ENCODE peak calls at places on chromosomes 2 and 18, in eight cellular contexts. N is IMR-90, L is Peyer's patch, X is thyroid gland, F is uterus, Q is stomach, R is ovary, Z is gastrocnemius medialis. P is an unnamed sample. For H3K4me1 and H3K36me3, the result is how much of the 10 kb centered on the place peaks cover.

GRCh38 chr2:157789161-157789720 is 86.9 kb downstream of the ACVR1 start:
- DNase-seq in F (no peak), Q (no peak), Z (peak), L (no peak), X (no peak), R (no peak), N (peak), P (peak)

GRCh38 chr2:83531211-83531610 is 927.9 kb downstream of the SUCLG1 start:
- DNase-seq in Z (no peak), F (no peak), N (no peak), Q (no peak), L (no peak), X (no peak), R (no peak), P (no peak)

GRCh38 chr2:23639406-23639982 is 254.5 kb downstream of the KLHL29 start:
- DNase-seq in Z (no peak), Q (no peak), F (no peak), L (no peak), R (no peak), X (no peak), N (no peak), P (no peak)

GRCh38 chr2:47295981-47296350 is 107.0 kb upstream of the MSH2 start:
- DNase-seq in R (no peak), Z (no peak), L (no peak), X (no peak), F (no peak), Q (no peak), N (no peak), P (no peak)

GRCh38 chr18:26301681-26302080 is 75.4 kb downstream of the TAF4B start:
- DNase-seq in Q (no peak), F (no peak), L (no peak), N (no peak), X (peak), R (no peak), Z (no peak), P (no peak)

GRCh38 chr2:122105171-122105884 is 349.9 kb downstream of the TSN start:
- DNase-seq in L (no peak), X (no peak), F (no peak), R (no peak), Q (no peak), Z (no peak), N (no peak), P (no peak)

GRCh38 chr2:108813732-108814131 is 27.2 kb downstream of the CCDC138 start:
- DNase-seq in Q (no peak), F (no peak), L (no peak), N (no peak), X (no peak), R (no peak), Z (no peak), P (no peak)

GRCh38 chr2:232076736-232077135 is 115.2 kb downstream of the DIS3L2 start:
- DNase-seq in Q (no peak), F (no peak), N (peak), R (no peak), X (no peak), L (no peak), Z (no peak), P (no peak)

GRCh38 chr2:234033174-234033573 is 17.3 kb upstream of the SPP2 start:
- DNase-seq in R (no peak), X (no peak), F (no peak), N (peak), Q (no peak), Z (no peak), L (no peak), P (no peak)

GRCh38 chr2:219434718-219435525 is at the start of gene SPEG:
- DNase-seq in X (no peak), N (no peak), R (no peak), F (peak), L (no peak), Z (peak), Q (no peak), P (no peak)

GRCh38 chr2:80054339-80054675 is 250.2 kb downstream of the LRRTM1 start:
- DNase-seq in F (no peak), R (no peak), Q (no peak), Z (no peak), X (peak), N (peak), L (no peak), P (no peak)

GRCh38 chr2:153311432-153311831 is 167.1 kb downstream of the RPRM start:
- DNase-seq in Z (no peak), F (peak), Q (no peak), R (peak), X (no peak), N (no peak), L (no peak), P (no peak)

GRCh38 chr18:38884050-38884449 is 1318.5 kb upstream of the CELF4 start:
- DNase-seq in F (no peak), Q (no peak), X (no peak), R (no peak), Z (no peak), N (no peak), L (no peak), P (no peak)

GRCh38 chr2:106165064-106165463 is 29.0 kb downstream of the UXS1 start:
- DNase-seq in R (no peak), F (no peak), Z (no peak), X (no peak), N (no peak), L (no peak), Q (no peak), P (no peak)

GRCh38 chr2:61011649-61012048 is 5.9 kb upstream of the PEX13 start:
- DNase-seq in Q (no peak), X (no peak), L (no peak), Z (peak), R (no peak), N (peak), F (no peak), P (no peak)

GRCh38 chr2:160407393-160408204 is 86.0 kb downstream of the RBMS1 start:
- DNase-seq in L (peak), N (peak), R (peak), F (peak), Z (no peak), Q (peak), X (peak), P (peak)

GRCh38 chr18:9619545-9619944 is 5.2 kb upstream of the PPP4R1 start:
- DNase-seq in Z (no peak), N (peak), R (no peak), Q (no peak), X (no peak), L (no peak), F (no peak), P (no peak)

GRCh38 chr18:3148930-3149535 is 70.7 kb downstream of the MYOM1 start:
- DNase-seq in Z (no peak), Q (no peak), R (no peak), X (no peak), L (no peak), F (no peak), N (peak), P (no peak)

GRCh38 chr18:68887410-68887809 is 89.5 kb downstream of the CCDC102B start:
- DNase-seq in Z (no peak), Q (no peak), F (no peak), R (no peak), L (no peak), N (no peak), X (no peak), P (no peak)

GRCh38 chr18:36308711-36309435 is 11.4 kb downstream of the FHOD3 start:
- DNase-seq in R (no peak), Z (no peak), L (no peak), X (no peak), N (no peak), Q (no peak), F (no peak), P (no peak)

GRCh38 chr2:156679820-156680219 is 243.6 kb downstream of the GPD2 start:
- DNase-seq in X (no peak), Z (no peak), L (no peak), N (no peak), F (no peak), R (no peak), Q (no peak), P (no peak)

GRCh38 chr2:11483806-11484147 is 17.8 kb upstream of the E2F6 start:
- DNase-seq in N (no peak), L (no peak), R (no peak), F (no peak), Q (no peak), Z (no peak), X (no peak), P (no peak)

GRCh38 chr2:74847075-74847858 is 13.3 kb downstream of the HK2 start:
- DNase-seq in Q (no peak), Z (no peak), N (peak), F (no peak), L (no peak), X (peak), R (no peak), P (no peak)

GRCh38 chr18:63152791-63153190 is 166.8 kb downstream of the BCL2 start:
- DNase-seq in R (no peak), L (no peak), Z (no peak), Q (no peak), F (no peak), N (no peak), X (no peak), P (no peak)
- H3K4me1 ChIP-seq in R (under half), L (under half), Z (under half), Q (under half), F (under half), N (under half), X (half or more), P (under half)

GRCh38 chr2:239962890-239963591 is 62.1 kb downstream of the NDUFA10 start:
- DNase-seq in N (no peak), R (no peak), Z (no peak), L (no peak), X (no peak), Q (no peak), F (no peak), P (peak)
- H3K36me3 ChIP-seq in N (under half), R (under half), Z (half or more), L (under half), X (under half), Q (under half), F (under half), P (under half)

GRCh38 chr2:10300997-10301945 is 1.4 kb upstream of the HPCAL1 start:
- DNase-seq in X (no peak), R (no peak), Q (no peak), L (peak), Z (no peak), F (no peak), N (no peak), P (no peak)
- TF ChIP-seq POLR2A in X (no peak), R (no peak), Q (no peak), L (peak), Z (no peak), F (no peak), N (no peak), P (no peak)

DNA sequence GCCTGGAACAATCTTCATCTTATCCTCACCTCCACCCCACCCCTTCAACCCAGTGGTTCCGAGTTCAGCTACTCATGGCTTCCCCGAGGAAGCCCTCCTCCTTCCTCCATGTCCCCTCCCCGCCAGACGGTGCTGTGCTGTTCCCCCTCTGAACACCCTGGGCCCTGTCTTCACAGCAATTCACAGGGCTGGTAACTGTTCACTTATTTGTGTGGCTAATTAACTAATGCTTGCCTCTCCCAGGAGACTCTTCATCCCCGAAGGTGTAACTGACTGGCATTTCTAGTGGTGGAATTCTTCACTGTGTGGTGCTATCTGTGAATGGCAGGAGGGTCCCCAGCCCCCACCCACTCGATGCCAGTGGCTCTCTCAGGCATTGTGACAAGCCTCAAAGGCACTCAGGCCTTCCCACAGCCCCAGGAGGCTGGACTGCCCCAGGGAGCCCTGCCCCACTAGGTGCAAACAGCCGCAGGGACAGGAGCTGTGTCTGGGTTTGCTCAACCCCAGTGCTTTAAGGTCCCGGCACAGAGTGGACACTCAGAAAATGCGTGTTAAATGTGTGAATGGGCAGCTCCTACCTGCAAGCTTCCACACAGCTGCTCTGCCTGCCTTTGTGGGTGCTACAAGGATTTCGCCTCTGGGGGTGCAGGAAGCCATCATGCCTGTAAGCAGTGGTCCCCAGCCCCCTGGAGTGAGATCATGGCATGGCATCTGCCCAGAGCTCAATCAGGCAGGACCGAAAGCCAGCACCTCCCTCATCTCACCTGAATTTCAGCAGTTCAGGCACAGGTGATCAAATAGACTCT is 133.6 kb upstream of the ID2 start:
- DNase-seq in N (no peak), F (no peak), X (peak), L (no peak), Q (peak), R (no peak), Z (no peak), P (no peak)
- H3K4me1 ChIP-seq in N (under half), F (under half), X (under half), L (under half), Q (under half), R (under half), Z (under half), P (under half)

DNA sequence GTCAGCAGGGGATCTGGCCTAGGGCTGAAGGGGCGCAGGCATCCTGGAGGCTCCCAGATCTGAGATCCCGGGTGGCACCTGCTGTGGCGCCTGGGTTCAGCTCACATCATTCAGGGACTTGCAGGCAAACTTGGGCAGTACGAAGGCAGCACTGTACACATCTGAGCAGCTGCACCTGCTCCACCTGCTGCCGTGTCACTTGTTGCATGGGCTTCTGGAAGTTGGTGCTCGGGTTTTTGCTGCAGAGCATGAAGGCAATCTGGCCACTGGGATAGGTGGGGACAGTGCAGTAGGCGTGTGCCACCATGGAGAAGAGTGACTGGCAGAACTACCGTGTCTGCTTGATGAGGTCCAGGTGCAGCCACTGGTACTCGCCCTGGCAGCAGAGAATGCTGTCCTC is 48.6 kb downstream of the UGGT1 start:
- DNase-seq in N (no peak), F (no peak), Z (no peak), L (no peak), X (no peak), R (no peak), Q (no peak), P (no peak)
- H3K36me3 ChIP-seq in N (under half), F (under half), Z (half or more), L (under half), X (under half), R (under half), Q (under half), P (under half)

GRCh38 chr2:113219092-113219441 is 45.3 kb downstream of the PSD4 start:
- DNase-seq in X (peak), R (no peak), L (no peak), Q (no peak), F (no peak), Z (no peak), N (no peak), P (no peak)

GRCh38 chr2:113218283-113219091 is 44.7 kb downstream of the PSD4 start:
- DNase-seq in R (no peak), Z (no peak), L (peak), N (no peak), F (no peak), Q (no peak), X (peak), P (peak)

GRCh38 chr2:113219525-113219888 is 45.7 kb downstream of the PSD4 start:
- DNase-seq in Q (no peak), N (no peak), L (no peak), R (no peak), X (peak), F (no peak), Z (no peak), P (no peak)

GRCh38 chr2:113220970-113221708 is 47.4 kb downstream of the PSD4 start:
- DNase-seq in F (no peak), N (no peak), L (no peak), Z (no peak), Q (no peak), X (no peak), R (no peak), P (no peak)

GRCh38 chr2:113219889-113220641 is 46.3 kb downstream of the PSD4 start:
- DNase-seq in Z (no peak), N (peak), L (peak), Q (peak), F (no peak), X (peak), R (no peak), P (peak)
- TF ChIP-seq POLR2A in Z (no peak), N (no peak), L (peak), Q (no peak), F (no peak), X (peak), R (no peak), P (no peak)

DNA sequence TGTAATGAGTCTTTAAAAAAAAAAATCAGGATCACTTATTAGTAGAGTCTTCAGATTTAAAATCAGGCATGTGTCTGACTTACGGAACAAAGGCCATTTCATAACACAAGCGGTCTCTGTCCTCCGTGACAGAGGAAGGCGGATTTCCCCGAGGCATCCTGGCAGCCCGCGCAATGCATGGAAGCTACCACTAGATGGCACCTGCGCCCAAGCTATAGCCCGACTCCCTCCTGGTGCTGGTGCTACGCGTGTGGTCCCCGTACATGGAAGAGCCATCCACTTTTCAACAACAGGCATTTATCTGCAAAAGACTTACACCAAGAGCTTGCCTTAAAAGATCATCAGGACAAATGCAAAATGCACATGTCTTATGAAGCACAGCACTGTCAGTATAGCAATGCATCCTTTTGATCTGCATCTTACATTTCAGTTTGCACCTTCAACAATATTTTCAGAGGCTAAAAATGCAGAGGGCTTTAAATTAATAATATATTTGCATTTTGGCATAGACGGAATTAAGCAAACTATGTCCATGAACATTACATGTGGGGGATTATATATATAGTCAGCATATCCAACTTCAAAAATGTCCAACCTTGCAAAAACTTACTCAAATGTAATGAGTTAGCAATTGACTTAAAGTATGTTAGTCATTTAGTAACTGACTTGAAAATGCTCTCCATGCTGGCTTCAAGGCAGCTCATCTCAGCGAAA is 96.0 kb downstream of the ZNF516 start:
- DNase-seq in N (peak), R (peak), Z (peak), Q (peak), X (peak), L (peak), F (peak), P (peak)
- H3K4me1 ChIP-seq in N (under half), R (under half), Z (under half), Q (under half), X (under half), L (under half), F (under half), P (under half)

GRCh38 chr2:27205206-27205605 is 6.6 kb upstream of the ATRAID start:
- DNase-seq in L (peak), R (no peak), N (no peak), X (no peak), F (no peak), Z (no peak), Q (no peak), P (no peak)
- H3K36me3 ChIP-seq in L (under half), R (under half), N (half or more), X (under half), F (under half), Z (half or more), Q (under half), P (under half)

GRCh38 chr2:66576381-66577330 is 141.7 kb downstream of the MEIS1 start:
- DNase-seq in R (peak), N (peak), L (no peak), Z (no peak), Q (no peak), X (no peak), F (peak), P (peak)
- TF ChIP-seq POLR2A in R (no peak), N (no peak), L (no peak), Z (no peak), Q (no peak), X (no peak), F (no peak), P (no peak)

DNA sequence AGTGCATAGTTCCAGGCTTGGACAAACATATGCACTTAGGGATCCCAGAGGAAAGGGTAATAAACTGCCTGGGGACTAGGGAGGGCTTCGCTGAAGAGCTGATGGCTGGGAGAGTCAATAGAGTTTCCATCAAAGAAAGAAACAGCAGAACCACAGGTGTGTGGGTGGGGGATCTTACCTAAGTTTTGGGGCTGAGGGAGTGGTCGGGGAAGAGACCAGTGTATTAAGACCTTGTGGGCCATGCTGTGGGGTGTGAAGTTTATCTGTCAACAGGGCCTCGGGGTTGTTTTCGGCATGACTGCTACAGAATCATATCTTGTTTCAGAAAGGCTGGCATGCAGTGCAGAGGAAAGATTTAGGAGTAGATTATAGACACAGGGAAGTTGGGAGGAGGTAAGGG is 31.2 kb upstream of the GTF2A1L start:
- DNase-seq in F (no peak), Z (no peak), Q (no peak), L (no peak), N (no peak), R (no peak), X (no peak), P (no peak)
- H3K4me1 ChIP-seq in F (under half), Z (under half), Q (under half), L (under half), N (under half), R (under half), X (under half), P (under half)